ENCODE peak calls at places on chromosome 22, in seven cellular contexts. Q is tibial artery, U is GM12878, Z is brain microvascular endothelial cell, J is NCI-H510A, B is GM06990, O is hepatic stellate cell. G is an unnamed sample.

GRCh38 chr22:21741790-21742189 is 6.2 kb upstream of the YPEL1 start:
- DNase-seq in O (no peak), B (no peak), Z (no peak), Q (no peak), U (no peak), J (no peak), G (no peak)

GRCh38 chr22:48581821-48582469 is 1245.7 kb downstream of the BRD1 start:
- DNase-seq in Q (no peak), U (no peak), O (no peak), B (no peak), Z (no peak), J (no peak), G (no peak)

GRCh38 chr22:41612626-41613025 is 8.2 kb downstream of the DESI1 start:
- DNase-seq in O (no peak), Z (no peak), U (no peak), J (no peak), Q (no peak), B (no peak), G (no peak)

GRCh38 chr22:19704355-19705015 is 9.8 kb upstream of the SEPTIN5 start:
- DNase-seq in O (no peak), J (no peak), Z (no peak), B (no peak), U (no peak), Q (no peak), G (no peak)

GRCh38 chr22:43014062-43014875 is 680 bp downstream of the PACSIN2 start:
- DNase-seq in J (no peak), O (no peak), Q (peak; percentile 74), Z (no peak), B (peak; percentile 66), U (no peak), G (peak; percentile 43)

GRCh38 chr22:24594569-24595120 is 1.8 kb upstream of the LRRC75B start:
- DNase-seq in U (no peak), Q (no peak), B (no peak), O (no peak), J (no peak), Z (no peak), G (no peak)

GRCh38 chr22:43053176-43053575 is 36.0 kb downstream of the TTLL1 start:
- DNase-seq in U (no peak), Z (no peak), J (no peak), O (no peak), B (no peak), Q (no peak), G (no peak)

GRCh38 chr22:43720718-43721117 is 91.4 kb downstream of the EFCAB6 start:
- DNase-seq in Z (no peak), Q (no peak), O (no peak), J (no peak), U (no peak), B (no peak), G (no peak)

GRCh38 chr22:47561766-47562165 is 799.3 kb downstream of the TBC1D22A start:
- DNase-seq in O (no peak), Z (no peak), U (no peak), Q (no peak), B (no peak), J (no peak), G (no peak)

GRCh38 chr22:46066691-46067090 is 83.6 kb upstream of the PPARA start:
- DNase-seq in O (no peak), J (no peak), U (no peak), B (no peak), Q (peak; percentile 62), Z (no peak), G (peak; percentile 65)

GRCh38 chr22:40670058-40670457 is 9.2 kb upstream of the MCHR1 start:
- DNase-seq in U (no peak), Z (no peak), Q (no peak), O (no peak), J (no peak), B (no peak), G (no peak)

GRCh38 chr22:28299329-28299728 is 380.3 kb upstream of the PITPNB start:
- DNase-seq in O (no peak), Q (no peak), B (no peak), U (no peak), Z (no peak), J (no peak), G (no peak)

GRCh38 chr22:37632174-37633081 is 7.0 kb upstream of the SH3BP1 start:
- DNase-seq in O (no peak), J (no peak), U (no peak), B (no peak), Z (no peak), Q (no peak), G (no peak)

GRCh38 chr22:46036558-46037408 is 59.8 kb upstream of the WNT7B start:
- DNase-seq in J (no peak), U (no peak), B (peak; percentile 46), Q (peak; percentile 73), O (peak; percentile 17), Z (no peak), G (peak; percentile 69)

GRCh38 chr22:30823015-30823370 is 128.3 kb downstream of the OSBP2 start:
- DNase-seq in Z (peak; percentile 26), O (peak; percentile 42), J (no peak), Q (peak; percentile 23), B (no peak), U (no peak), G (no peak)

GRCh38 chr22:37231406-37232139 is 12.5 kb downstream of the RAC2 start:
- DNase-seq in O (no peak), Z (no peak), B (no peak), J (no peak), Q (no peak), U (no peak), G (no peak)

GRCh38 chr22:38731703-38732161 is 24.1 kb downstream of the SUN2 start:
- DNase-seq in Q (peak; percentile 65), Z (no peak), U (no peak), O (no peak), J (no peak), B (no peak), G (no peak)

GRCh38 chr22:24601217-24602104 is 1.5 kb upstream of the GGT1 start:
- DNase-seq in B (no peak), Q (no peak), Z (no peak), U (no peak), O (no peak), J (no peak), G (no peak)

GRCh38 chr22:23903328-23903971 is 9.3 kb downstream of the MIF start:
- DNase-seq in U (no peak), Q (peak; percentile 42), Z (no peak), J (no peak), B (no peak), O (no peak), G (no peak)

GRCh38 chr22:31495343-31495742 is 993 bp upstream of the SFI1 start:
- DNase-seq in B (no peak), U (no peak), Q (no peak), J (no peak), Z (no peak), O (no peak), G (no peak)

GRCh38 chr22:50531546-50532352 is 1.9 kb upstream of the TYMP start:
- DNase-seq in U (no peak), B (peak; percentile 92), O (peak; percentile 88), J (no peak), Z (peak; percentile 57), Q (peak; percentile 83), G (no peak)

GRCh38 chr22:36873614-36874308 is 13.0 kb downstream of the NCF4 start:
- DNase-seq in Z (peak; percentile 33), U (peak; percentile 69), Q (no peak), J (no peak), B (peak; percentile 65), O (peak; percentile 75), G (peak; percentile 27)

GRCh38 chr22:47190957-47191323 is 428.5 kb downstream of the TBC1D22A start:
- DNase-seq in J (no peak), U (no peak), B (no peak), Q (no peak), O (no peak), Z (no peak), G (no peak)

GRCh38 chr22:50439314-50440250 is 35.3 kb downstream of the SBF1 start:
- DNase-seq in Q (no peak), J (no peak), O (no peak), B (peak; percentile 6), U (no peak), Z (no peak), G (no peak)

GRCh38 chr22:27274770-27275449 is 526.6 kb downstream of the MN1 start:
- DNase-seq in Z (peak; percentile 11), J (no peak), U (no peak), Q (no peak), B (no peak), O (no peak), G (no peak)

GRCh38 chr22:27416553-27417427 is 384.8 kb downstream of the MN1 start:
- DNase-seq in J (no peak), B (no peak), O (peak; percentile 87), Z (peak; percentile 69), Q (no peak), U (no peak), G (peak; percentile 88)

GRCh38 chr22:19178065-19178658 is 374 bp downstream of the SLC25A1 start:
- DNase-seq in O (peak; percentile 63), Z (no peak), J (no peak), B (peak; percentile 70), U (no peak), Q (no peak), G (peak; percentile 26)

GRCh38 chr22:44931077-44931540 is 78.7 kb downstream of the PHF21B start:
- DNase-seq in Q (no peak), B (no peak), O (no peak), Z (no peak), U (no peak), J (no peak), G (peak; percentile 18)

GRCh38 chr22:47245286-47245685 is 482.8 kb downstream of the TBC1D22A start:
- DNase-seq in O (no peak), U (no peak), Q (no peak), Z (no peak), B (no peak), J (no peak), G (no peak)

GRCh38 chr22:36823177-36823839 is 6.5 kb upstream of the PVALB start:
- DNase-seq in U (no peak), O (no peak), B (no peak), Z (peak; percentile 27), J (no peak), Q (no peak), G (peak; percentile 32)

GRCh38 chr22:44741929-44742328 is 10.4 kb upstream of the ARHGAP8 start:
- DNase-seq in J (no peak), Q (no peak), U (no peak), Z (no peak), B (no peak), O (no peak), G (no peak)

GRCh38 chr22:44683237-44683636 is 18.8 kb upstream of the PRR5 start:
- DNase-seq in U (peak; percentile 45), J (no peak), Q (no peak), O (no peak), Z (no peak), B (peak; percentile 85), G (no peak)

GRCh38 chr22:23504522-23504921 is 75.6 kb downstream of the IGLL1 start:
- DNase-seq in J (no peak), U (no peak), B (no peak), O (no peak), Q (peak; percentile 39), Z (no peak), G (no peak)

GRCh38 chr22:29308791-29309262 is 2.4 kb downstream of the GAS2L1 start:
- DNase-seq in O (peak; percentile 91), Q (peak; percentile 70), U (no peak), B (no peak), Z (peak; percentile 73), J (no peak), G (peak; percentile 91)

GRCh38 chr22:23180893-23181762 is 819 bp downstream of the BCR start:
- DNase-seq in Z (no peak), U (no peak), J (no peak), Q (peak; percentile 73), B (peak; percentile 54), O (no peak), G (no peak)

GRCh38 chr22:38638216-38638615 is 18.0 kb downstream of the FAM227A start:
- DNase-seq in U (no peak), Q (no peak), Z (no peak), J (no peak), O (no peak), B (no peak), G (peak; percentile 36)

GRCh38 chr22:38239101-38239761 is 33.6 kb downstream of the TMEM184B start:
- DNase-seq in Q (peak; percentile 83), Z (peak; percentile 85), B (no peak), U (no peak), J (no peak), O (peak; percentile 97), G (peak; percentile 95)

GRCh38 chr22:24494182-24494534 is 974 bp upstream of the UPB1 start:
- DNase-seq in B (no peak), J (no peak), Z (no peak), Q (no peak), O (no peak), U (no peak), G (no peak)

G was measured in HT1080.